ENCODE peak calls at places on chromosomes 11 and 22, in four cellular contexts. J, V, C and X are unnamed samples.

GRCh38 chr11:32148824-32149223 is 58.0 kb downstream of the RCN1 start:
- DNase-seq in J (no peak), V (no peak), C (no peak), X (no peak)

GRCh38 chr11:10298342-10298741 is 4.3 kb upstream of the SBF2 start:
- DNase-seq in J (peak), V (no peak), C (peak), X (no peak)

GRCh38 chr11:105670811-105671210 is 60.9 kb downstream of the GRIA4 start:
- DNase-seq in J (peak), V (no peak), C (peak), X (no peak)

GRCh38 chr22:36156515-36157419 is 3.8 kb downstream of the APOL3 start:
- DNase-seq in J (peak), V (peak), C (peak), X (peak)

GRCh38 chr22:30004689-30005088 is 75.6 kb upstream of the HORMAD2 start:
- DNase-seq in J (no peak), V (peak), C (no peak), X (no peak)

GRCh38 chr11:97963528-97964331 is 1057.0 kb upstream of the CNTN5 start:
- DNase-seq in J (peak), V (no peak), C (no peak), X (no peak)

GRCh38 chr11:351411-351810 is 17.9 kb upstream of the B4GALNT4 start:
- DNase-seq in J (no peak), V (no peak), C (no peak), X (no peak)

GRCh38 chr22:23762866-23763578 is at the start of gene C22orf15:
- DNase-seq in J (no peak), V (no peak), C (no peak), X (no peak)

GRCh38 chr11:63970902-63971301 is 3.5 kb upstream of the COX8A start:
- DNase-seq in J (no peak), V (no peak), C (no peak), X (no peak)

GRCh38 chr11:131760191-131760951 is 390.0 kb downstream of the NTM start:
- DNase-seq in J (no peak), V (peak), C (peak), X (no peak)

GRCh38 chr11:121722431-121723256 is 269.9 kb upstream of the SORL1-AS1 start:
- DNase-seq in J (peak), V (peak), C (peak), X (no peak)

GRCh38 chr22:36447634-36448033 is 33.8 kb downstream of the TXN2 start:
- DNase-seq in J (no peak), V (no peak), C (no peak), X (no peak)

GRCh38 chr11:129368889-129369672 is 6.6 kb upstream of the BARX2 start:
- DNase-seq in J (no peak), V (no peak), C (no peak), X (no peak)

GRCh38 chr11:120354068-120354467 is 17.9 kb downstream of the ARHGEF12 start:
- DNase-seq in J (no peak), V (no peak), C (no peak), X (no peak)

GRCh38 chr22:29751139-29751538 is 15.7 kb downstream of the ZMAT5 start:
- DNase-seq in J (no peak), V (no peak), C (no peak), X (no peak)

GRCh38 chr22:38222797-38223119 is 21.0 kb downstream of the MAFF start:
- DNase-seq in J (no peak), V (no peak), C (no peak), X (no peak)

GRCh38 chr11:126132319-126132718 is 69.7 kb upstream of the CDON start:
- DNase-seq in J (no peak), V (no peak), C (no peak), X (peak)

GRCh38 chr11:103631841-103632240 is 404.6 kb upstream of the DDI1 start:
- DNase-seq in J (no peak), V (no peak), C (no peak), X (no peak)

GRCh38 chr22:23556026-23556620 is 24.0 kb downstream of the IGLL1 start:
- DNase-seq in J (no peak), V (no peak), C (no peak), X (no peak)

GRCh38 chr11:120432056-120433018 is 79.2 kb upstream of the GRIK4 start:
- DNase-seq in J (peak), V (peak), C (peak), X (peak)

GRCh38 chr11:9748361-9748970 is 84.6 kb downstream of the SWAP70 start:
- DNase-seq in J (no peak), V (peak), C (no peak), X (no peak)

GRCh38 chr11:130313383-130314183 is 1.1 kb downstream of the ZBTB44 start:
- DNase-seq in J (no peak), V (no peak), C (no peak), X (no peak)

GRCh38 chr11:83044958-83045712 is 26.6 kb downstream of the RAB30 start:
- DNase-seq in J (peak), V (no peak), C (peak), X (no peak)

GRCh38 chr22:39296535-39296934 is 22.9 kb downstream of the RPL3 start:
- DNase-seq in J (no peak), V (no peak), C (no peak), X (no peak)